ENCODE peak calls at places on chromosomes 11 and 22, in seven cellular contexts. K, Q, B, G, V, X and S are unnamed samples. For H3K36me3, the result is how much of the 10 kb centered on the place peaks cover.

GRCh38 chr22:48234011-48234410 is 1471.6 kb downstream of the TBC1D22A start:
- DNase-seq in V (no peak), B (peak), G (no peak), X (no peak), K (no peak), Q (no peak), S (no peak)

GRCh38 chr11:70420008-70420464 is 21.7 kb downstream of the CTTN start:
- DNase-seq in V (peak), K (no peak), G (no peak), X (no peak), B (no peak), Q (no peak), S (no peak)

GRCh38 chr11:2272241-2272945 is 2.0 kb upstream of the ASCL2 start:
- DNase-seq in K (peak), B (no peak), V (no peak), Q (peak), X (no peak), G (no peak), S (no peak)

GRCh38 chr11:83156996-83157754 is at the start of gene PCF11:
- DNase-seq in X (no peak), V (no peak), B (no peak), G (no peak), K (no peak), Q (no peak), S (no peak)

GRCh38 chr11:96234866-96235441 is 108.0 kb downstream of the MAML2 start:
- DNase-seq in G (no peak), V (no peak), K (no peak), Q (no peak), X (no peak), B (no peak), S (no peak)

GRCh38 chr11:67463680-67464410 is 5.2 kb downstream of the TMEM134 start:
- DNase-seq in Q (peak), G (no peak), B (peak), K (peak), X (peak), V (peak), S (peak)

GRCh38 chr11:47800759-47801158 is 33.6 kb upstream of the FNBP4 start:
- DNase-seq in B (no peak), K (no peak), Q (no peak), X (no peak), G (no peak), V (no peak), S (no peak)

GRCh38 chr11:113778111-113778910 is 1.3 kb upstream of the CLDN25 start:
- DNase-seq in V (peak), G (no peak), B (no peak), Q (peak), K (no peak), X (no peak), S (no peak)

GRCh38 chr11:74232316-74232950 is 61.3 kb downstream of the PPME1 start:
- DNase-seq in V (no peak), G (no peak), B (no peak), X (no peak), Q (no peak), K (no peak), S (no peak)

GRCh38 chr11:126915430-126915829 is 85.1 kb downstream of the KIRREL3 start:
- DNase-seq in V (no peak), Q (no peak), K (no peak), B (no peak), G (no peak), X (no peak), S (no peak)
- TF ChIP-seq POLR2A in V (no peak), Q (no peak), K (no peak), B (no peak), G (no peak), X (no peak), S (no peak)

DNA sequence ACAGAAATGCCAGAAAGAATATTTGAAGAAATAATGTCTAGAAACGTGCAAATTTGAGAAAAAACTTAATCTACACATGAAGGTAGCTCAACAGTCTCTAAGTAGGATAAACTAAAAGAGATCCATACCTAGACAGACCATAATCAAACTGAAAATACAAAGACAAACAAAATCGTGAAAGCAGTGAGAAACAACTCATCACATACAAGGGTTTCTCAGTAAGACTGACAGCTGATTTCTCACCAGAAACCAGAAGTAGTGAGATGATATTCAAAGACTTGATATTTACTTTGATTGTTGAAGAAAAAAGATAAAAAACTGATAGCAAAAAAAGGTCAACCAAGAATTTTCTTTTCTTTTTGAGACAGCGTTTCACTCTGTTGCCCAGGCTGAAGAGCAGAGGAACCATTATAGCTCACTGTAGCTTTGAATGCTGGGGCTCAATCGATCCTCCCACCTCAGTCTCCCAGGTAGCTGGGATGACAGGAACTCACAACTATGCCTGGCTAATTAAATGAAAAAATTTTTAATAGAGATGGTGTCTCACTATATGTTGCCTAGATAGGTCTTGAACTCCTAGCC is 17.4 kb downstream of the NPAT start:
- DNase-seq in B (no peak), V (no peak), X (no peak), G (no peak), K (no peak), Q (no peak), S (no peak)
- H3K36me3 ChIP-seq in B (under half), V (under half), X (under half), G (half or more), K (under half), Q (under half), S (under half)

GRCh38 chr11:6928916-6929315 is 2.7 kb downstream of the ZNF215 start:
- DNase-seq in Q (no peak), K (no peak), V (no peak), B (no peak), X (no peak), G (no peak), S (no peak)
- H3K4me3 ChIP-seq in Q (no peak), K (no peak), V (no peak), B (no peak), X (no peak), G (no peak), S (no peak)

DNA sequence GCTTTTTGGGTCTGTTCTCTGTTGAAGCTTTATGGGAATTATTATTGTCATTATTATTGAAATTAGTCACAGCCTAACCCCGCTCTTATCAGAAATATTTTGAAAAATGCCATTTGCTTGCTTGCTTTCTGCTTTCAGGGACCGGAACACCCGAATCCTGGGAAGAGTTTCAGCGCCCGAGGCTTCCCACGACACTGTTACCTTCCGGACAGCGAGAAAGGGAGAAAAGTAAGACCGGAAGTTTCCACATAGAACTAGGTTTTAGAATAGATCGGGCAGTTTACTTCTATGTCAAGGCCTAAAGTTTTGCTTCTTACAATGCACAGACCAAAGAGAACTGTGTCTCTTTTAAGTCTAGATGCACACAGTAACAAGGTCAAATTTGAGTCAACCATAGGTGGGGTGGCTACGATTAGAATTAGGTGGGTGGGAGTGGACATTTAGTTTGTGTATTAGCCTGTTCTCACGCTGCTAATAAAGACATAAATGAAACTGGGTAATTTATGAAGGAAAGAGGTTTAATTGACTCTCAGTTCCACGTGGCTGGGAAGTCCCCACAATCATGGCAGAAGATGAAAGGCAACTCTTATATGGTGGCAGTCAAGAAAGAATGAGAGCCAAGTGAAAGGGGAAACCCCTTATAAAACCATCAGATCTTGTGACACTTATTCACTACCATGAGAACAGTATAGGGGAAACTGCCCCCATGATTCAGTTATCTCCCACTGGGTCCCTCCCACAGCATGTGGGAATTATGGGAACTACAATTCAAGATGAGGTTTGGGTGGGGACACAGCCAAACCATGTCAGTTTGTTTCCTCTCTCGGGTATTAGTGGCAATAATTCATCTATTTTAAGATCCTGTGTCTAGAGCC is 12.9 kb downstream of the MPEG1 start:
- DNase-seq in B (no peak), G (no peak), Q (no peak), X (no peak), V (no peak), K (no peak), S (no peak)
- TF ChIP-seq POLR2A in B (no peak), G (no peak), Q (no peak), X (no peak), V (no peak), K (no peak), S (no peak)

GRCh38 chr22:20112623-20113511 is 3.0 kb upstream of the RANBP1 start:
- DNase-seq in V (no peak), B (peak), Q (no peak), G (no peak), X (no peak), K (no peak), S (no peak)

GRCh38 chr22:20114506-20115475 is 1.1 kb upstream of the RANBP1 start:
- DNase-seq in Q (no peak), V (no peak), G (no peak), K (no peak), X (no peak), B (peak), S (no peak)

GRCh38 chr22:20115691-20116375 is at the start of gene RANBP1:
- DNase-seq in V (no peak), G (no peak), B (peak), K (no peak), Q (no peak), X (no peak), S (no peak)

GRCh38 chr22:20111689-20112622 is 3.9 kb upstream of the RANBP1 start:
- DNase-seq in K (no peak), X (no peak), B (peak), G (no peak), Q (no peak), V (no peak), S (no peak)

DNA sequence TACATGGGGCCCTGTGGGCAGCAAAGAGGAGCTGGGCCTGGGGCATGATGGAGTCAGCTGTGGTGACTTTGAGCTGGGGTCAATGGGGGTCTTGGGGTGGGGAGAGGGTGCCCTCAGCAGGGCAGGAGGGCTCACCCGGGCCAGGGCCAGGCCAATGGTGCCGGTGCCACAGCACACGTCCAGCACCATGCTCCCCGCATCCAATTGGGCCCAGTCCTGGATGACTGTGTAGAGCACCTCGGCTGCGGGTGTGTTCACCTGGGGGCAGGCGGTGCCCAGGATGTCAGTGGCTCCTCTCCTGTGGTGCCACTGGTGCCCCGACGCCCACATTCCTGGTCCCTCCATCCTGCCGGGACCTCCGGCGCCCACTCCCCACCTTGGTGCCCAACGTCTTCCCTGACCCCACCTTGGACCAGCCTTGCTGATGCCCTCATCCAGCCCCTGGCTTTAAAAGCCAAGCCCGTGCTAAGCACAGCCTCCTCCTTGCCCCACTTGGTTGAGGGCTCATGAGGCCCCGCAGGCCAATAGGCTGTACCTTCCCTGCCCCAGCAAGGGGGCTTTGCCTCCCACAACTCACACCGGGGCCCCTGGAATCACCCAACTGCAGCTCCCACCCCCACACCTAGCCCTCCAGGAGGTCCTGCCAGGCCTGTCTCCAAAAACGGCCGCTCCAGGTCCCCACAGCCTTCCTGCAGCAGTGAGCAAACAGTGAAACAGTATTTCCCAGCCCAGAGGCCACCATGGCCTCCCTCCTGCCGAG is 2.2 kb upstream of the RANBP1 start:
- DNase-seq in B (peak), G (no peak), X (no peak), Q (no peak), V (no peak), K (no peak), S (no peak)
- H3K36me3 ChIP-seq in B (under half), G (half or more), X (under half), Q (under half), V (under half), K (under half), S (half or more)

DNA sequence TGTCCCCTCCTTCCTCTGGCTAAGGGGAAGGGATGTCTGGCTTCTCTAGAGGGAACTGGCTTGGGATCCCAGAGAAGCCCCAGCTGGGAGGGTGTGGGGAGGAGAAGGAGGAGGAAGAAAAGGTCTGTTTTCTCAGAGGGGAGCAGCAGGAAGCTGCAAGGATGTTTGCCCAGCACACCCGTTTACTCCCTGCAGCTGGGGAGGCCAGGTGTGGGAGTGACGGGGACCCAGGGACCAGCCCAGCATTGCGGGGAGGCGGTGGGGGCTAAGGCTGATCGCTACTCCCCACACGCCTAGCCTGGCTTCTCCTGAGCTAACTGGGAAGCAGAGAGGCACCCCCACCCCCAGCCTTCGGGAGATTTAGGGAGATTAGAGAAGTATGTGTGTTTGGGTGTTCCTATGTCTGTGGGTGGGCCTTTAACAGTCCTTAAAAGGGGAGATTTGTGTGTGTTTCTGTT is 3.9 kb downstream of the CREB3L1 start:
- DNase-seq in K (peak), G (no peak), X (no peak), V (no peak), B (no peak), Q (no peak), S (no peak)
- H3K4me3 ChIP-seq in K (peak), G (no peak), X (no peak), V (no peak), B (no peak), Q (no peak), S (no peak)

GRCh38 chr22:21712751-21713427 is 22.7 kb downstream of the YPEL1 start:
- DNase-seq in B (peak), G (no peak), V (peak), X (peak), Q (peak), K (peak), S (no peak)
- TF ChIP-seq POLR2A in B (no peak), G (no peak), V (no peak), X (no peak), Q (no peak), K (no peak), S (no peak)